ENCODE peak calls at places on chromosomes 7 and 10, in seven cellular contexts. L is uterus, O is suprapubic skin, H is colonic mucosa, Y is psoas muscle, T is osteoblast, B is stomach. A is an unnamed sample.

GRCh38 chr7:929311-929711 is 25.2 kb downstream of the ADAP1 start:
- DNase-seq in L (peak; percentile 4), O (peak; percentile 41), H (no peak), Y (peak; percentile 28), T (no peak), B (peak; percentile 18), A (peak; percentile 33)

GRCh38 chr7:138773817-138774216 is 24.0 kb upstream of the TMEM213 start:
- DNase-seq in L (no peak), O (no peak), H (no peak), Y (no peak), T (no peak), B (no peak), A (no peak)

GRCh38 chr7:78433421-78433820 is 634.8 kb downstream of the PHTF2 start:
- DNase-seq in L (no peak), O (no peak), H (no peak), Y (no peak), T (no peak), B (no peak), A (no peak)

GRCh38 chr10:79027147-79028055 is 41.4 kb upstream of the ZMIZ1 start:
- DNase-seq in L (no peak), O (peak; percentile 49), H (no peak), Y (peak; percentile 46), T (peak; percentile 53), B (no peak), A (no peak)

GRCh38 chr7:155405399-155406318 is 52.3 kb upstream of the EN2 start:
- DNase-seq in L (no peak), O (no peak), H (no peak), Y (peak; percentile 33), T (peak; percentile 91), B (no peak), A (no peak)

GRCh38 chr10:101709359-101710063 is 14.5 kb upstream of the FBXW4 start:
- DNase-seq in L (no peak), O (no peak), H (no peak), Y (no peak), T (no peak), B (no peak), A (peak; percentile 7)

GRCh38 chr10:74991435-74991834 is 120.0 kb upstream of the SAMD8 start:
- DNase-seq in L (no peak), O (no peak), H (no peak), Y (no peak), T (no peak), B (no peak), A (no peak)

GRCh38 chr10:6729967-6730366 is 149.9 kb upstream of the PRKCQ start:
- DNase-seq in L (no peak), O (no peak), H (no peak), Y (no peak), T (no peak), B (no peak), A (peak; percentile 77)

GRCh38 chr7:140035400-140036223 is 27.1 kb downstream of the PARP12 start:
- DNase-seq in L (no peak), O (no peak), H (no peak), Y (no peak), T (no peak), B (no peak), A (peak; percentile 87)

DNA sequence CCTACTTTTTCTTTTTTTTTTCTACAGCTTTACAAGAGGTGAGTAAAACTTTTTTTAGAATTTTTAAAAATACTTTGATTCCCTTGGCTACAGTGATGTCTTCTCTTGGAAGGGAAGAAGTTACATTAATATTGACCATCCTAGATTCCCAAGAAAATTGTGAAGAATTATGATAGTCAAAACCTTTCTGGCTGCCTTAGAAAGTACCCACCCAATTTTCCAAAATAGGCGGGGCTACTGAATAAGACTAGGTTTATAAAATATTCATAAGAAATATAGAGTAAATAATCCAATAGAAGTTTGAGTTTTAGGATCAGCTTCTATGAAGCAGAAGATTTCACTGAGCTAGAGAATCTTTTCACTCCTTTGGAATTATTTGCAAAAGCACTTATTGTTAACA is 3.0 kb downstream of the COL1A2 start:
- DNase-seq in L (no peak), O (no peak), H (no peak), Y (no peak), T (no peak), B (no peak), A (peak; percentile 10)
- H3K4me3 ChIP-seq in L (peak overlapping the region; percentile 63), O (peak overlapping the region; percentile 47), H (no peak overlapping the region), Y (peak overlapping the region; percentile 56), T (peak overlapping the region; percentile 94), B (no peak overlapping the region), A (peak overlapping the region; percentile 89)

DNA sequence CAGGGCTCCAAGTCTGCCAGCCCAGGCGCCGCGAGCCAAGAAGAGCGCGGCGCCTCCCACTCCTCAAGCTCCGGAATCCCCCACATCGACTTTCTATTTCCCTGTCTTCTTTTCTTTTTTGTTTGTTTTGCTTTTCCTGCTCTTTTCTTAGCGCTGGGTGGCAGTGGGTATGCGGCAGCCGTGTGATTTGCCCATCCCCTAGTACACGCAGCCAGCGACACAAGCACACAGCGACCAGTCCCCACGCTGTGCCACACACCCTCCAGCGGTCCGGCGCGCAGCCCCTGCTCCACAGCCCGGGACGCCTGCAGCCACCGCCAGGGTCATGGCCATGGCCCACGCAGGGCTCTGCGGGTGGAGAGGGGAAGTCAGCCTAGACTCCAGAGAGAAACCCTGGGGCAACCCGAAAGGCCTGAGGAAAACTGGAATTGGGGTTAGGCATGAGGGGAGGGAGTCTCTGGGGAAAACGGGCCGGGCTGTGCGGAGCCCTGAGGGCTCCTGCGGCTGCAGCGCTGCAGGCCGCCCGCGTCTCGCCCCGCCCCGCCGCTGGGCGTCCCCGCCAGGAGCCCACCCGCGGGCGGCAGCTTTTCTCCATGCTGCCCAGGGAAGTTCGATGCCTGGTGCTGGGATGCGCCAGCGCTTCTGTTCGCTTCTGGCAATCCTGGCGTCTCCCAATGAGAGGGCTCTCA is 2.5 kb downstream of the CHRM2 start:
- DNase-seq in L (no peak), O (no peak), H (no peak), Y (peak; percentile 26), T (peak; percentile 72), B (no peak), A (no peak)
- TF ChIP-seq CTCF in L (no peak), O (no peak), H (no peak), Y (no peak), T (no peak), B (no peak), A (no peak)

GRCh38 chr7:73844131-73844547 is 1.8 kb upstream of the METTL27 start:
- DNase-seq in L (no peak), O (no peak), H (no peak), Y (no peak), T (no peak), B (no peak), A (no peak)

GRCh38 chr7:73841689-73842247 is 548 bp downstream of the METTL27 start:
- DNase-seq in L (no peak), O (no peak), H (no peak), Y (no peak), T (peak; percentile 87), B (no peak), A (peak; percentile 44)

GRCh38 chr7:73847941-73848723 is 5.8 kb upstream of the METTL27 start:
- DNase-seq in L (no peak), O (no peak), H (no peak), Y (no peak), T (peak; percentile 10), B (no peak), A (peak; percentile 45)

GRCh38 chr7:73842248-73842895 is at the start of gene METTL27:
- DNase-seq in L (peak; percentile 93), O (peak; percentile 97), H (peak; percentile 93), Y (peak; percentile 96), T (peak; percentile 100), B (peak; percentile 94), A (peak; percentile 91)

DNA sequence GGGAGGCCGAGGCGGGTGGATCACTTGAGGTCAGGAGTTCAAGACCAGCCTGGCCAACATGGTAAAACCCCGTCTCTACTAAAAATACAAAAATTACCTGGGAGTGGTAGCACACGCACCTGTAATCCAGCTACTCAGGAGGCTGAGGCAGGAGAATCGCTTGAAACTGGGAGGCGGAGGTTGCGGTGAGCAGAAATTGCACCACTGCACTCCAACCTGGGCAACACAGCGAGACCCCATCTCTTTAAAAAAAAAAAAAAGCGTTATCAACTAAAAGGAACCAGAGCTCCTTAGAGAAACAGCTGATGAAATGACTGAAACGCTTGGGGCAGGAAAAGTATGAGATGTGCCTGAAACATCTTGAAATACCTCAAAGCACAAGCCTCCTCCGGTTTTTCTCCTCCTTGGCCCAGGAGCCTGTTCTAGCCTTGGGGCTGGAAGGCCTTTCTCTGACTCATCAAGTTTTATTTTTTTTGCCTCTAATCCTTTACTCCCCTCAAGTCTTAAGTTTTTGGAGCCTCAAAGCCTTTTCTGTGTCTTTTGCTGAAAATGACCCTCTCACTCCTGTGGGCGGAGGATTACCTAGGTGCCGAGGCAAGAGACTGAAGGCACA is 2.6 kb upstream of the METTL27 start:
- DNase-seq in L (no peak), O (no peak), H (no peak), Y (no peak), T (peak; percentile 93), B (no peak), A (peak; percentile 73)
- H3K4me3 ChIP-seq in L (no peak overlapping the region), O (no peak overlapping the region), H (no peak overlapping the region), Y (no peak overlapping the region), T (no peak overlapping the region), B (no peak overlapping the region), A (no peak overlapping the region)

GRCh38 chr7:41882745-41883527 is 180.0 kb upstream of the INHBA start:
- DNase-seq in L (no peak), O (no peak), H (no peak), Y (no peak), T (no peak), B (no peak), A (no peak)
- TF ChIP-seq CTCF in L (no peak), O (no peak), H (no peak), Y (no peak), T (no peak), B (no peak), A (no peak)

GRCh38 chr10:93235686-93236085 is 162.0 kb downstream of the CYP26A1 start:
- DNase-seq in L (no peak), O (no peak), H (no peak), Y (no peak), T (peak; percentile 89), B (no peak), A (peak; percentile 92)
- H3K4me3 ChIP-seq in L (no peak overlapping the region), O (no peak overlapping the region), H (no peak overlapping the region), Y (no peak overlapping the region), T (no peak overlapping the region), B (no peak overlapping the region), A (no peak overlapping the region)

GRCh38 chr10:34250722-34251121 is 564.4 kb downstream of the PARD3 start:
- DNase-seq in L (no peak), O (no peak), H (no peak), Y (no peak), T (no peak), B (no peak), A (no peak)

GRCh38 chr10:34247560-34247959 is 567.5 kb downstream of the PARD3 start:
- DNase-seq in L (no peak), O (no peak), H (no peak), Y (no peak), T (peak; percentile 57), B (no peak), A (no peak)

GRCh38 chr10:34251177-34251576 is 563.9 kb downstream of the PARD3 start:
- DNase-seq in L (no peak), O (no peak), H (no peak), Y (no peak), T (no peak), B (no peak), A (no peak)

GRCh38 chr10:34252111-34252510 is 563.0 kb downstream of the PARD3 start:
- DNase-seq in L (no peak), O (no peak), H (no peak), Y (no peak), T (no peak), B (peak; percentile 52), A (no peak)

DNA sequence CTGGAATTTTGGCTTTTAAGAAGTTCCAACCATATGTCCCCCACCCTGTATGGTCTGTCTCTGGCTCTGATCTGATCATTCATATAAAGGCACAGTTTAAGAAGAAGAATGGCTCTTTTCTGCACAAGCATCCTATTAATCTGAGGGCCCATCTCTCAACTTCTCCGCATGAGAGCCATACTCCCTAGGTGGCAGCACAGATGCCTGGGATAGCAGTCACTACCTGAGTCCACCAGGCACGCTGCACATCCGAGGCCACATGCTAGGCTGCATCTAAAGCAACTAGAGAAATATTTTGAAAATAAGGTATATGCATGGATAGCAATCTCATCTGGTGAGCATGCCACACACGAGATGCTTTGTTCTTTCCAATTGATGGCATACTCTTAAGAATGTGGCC is 565.5 kb downstream of the PARD3 start:
- DNase-seq in L (no peak), O (no peak), H (no peak), Y (no peak), T (no peak), B (no peak), A (no peak)
- TF ChIP-seq CTCF in L (no peak), O (no peak), H (no peak), Y (no peak), T (no peak), B (no peak), A (no peak)